ENCODE peak calls at places on chromosomes 3 and 15, in four cellular contexts. One of them, this sample, is unnamed.

GRCh38 chr15:67884514-67885225 is 44.8 kb upstream of the RNU6-1 start:
- DNase-seq in SK-N-SH: peak; percentile 88
- DNase-seq in K562: peak; percentile 96
- DNase-seq in HepG2: peak; percentile 89
- DNase-seq in this sample: no peak

GRCh38 chr3:155230382-155230781 is 63.1 kb downstream of the STRIT1 start:
- DNase-seq in K562: no peak
- DNase-seq in SK-N-SH: no peak
- DNase-seq in HepG2: no peak
- DNase-seq in this sample: no peak

GRCh38 chr15:83436513-83437158 is 10.5 kb upstream of the SH3GL3 start:
- DNase-seq in SK-N-SH: peak; percentile 42
- DNase-seq in K562: peak; percentile 18
- DNase-seq in HepG2: peak; percentile 7
- DNase-seq in this sample: no peak

GRCh38 chr3:55283441-55283925 is 203.6 kb downstream of the WNT5A start:
- DNase-seq in HepG2: no peak
- DNase-seq in SK-N-SH: no peak
- DNase-seq in K562: no peak
- DNase-seq in this sample: no peak

GRCh38 chr3:152269423-152270144 is 855 bp downstream of the MBNL1 start:
- DNase-seq in SK-N-SH: peak; percentile 44
- DNase-seq in HepG2: peak; percentile 46
- DNase-seq in K562: no peak
- DNase-seq in this sample: no peak

GRCh38 chr3:122564155-122564912 is at the start of the genes DTX3L and PARP9:
- DNase-seq in SK-N-SH: peak; percentile 90
- DNase-seq in HepG2: peak; percentile 64
- DNase-seq in K562: peak; percentile 68
- DNase-seq in this sample: peak; percentile 58

GRCh38 chr15:60844431-60845174 is 365.7 kb upstream of the ICE2 start:
- DNase-seq in SK-N-SH: no peak
- DNase-seq in K562: no peak
- DNase-seq in HepG2: no peak
- DNase-seq in this sample: no peak

GRCh38 chr15:33956397-33956796 is 11.9 kb upstream of the CHRM5 start:
- DNase-seq in K562: no peak
- DNase-seq in SK-N-SH: no peak
- DNase-seq in HepG2: no peak
- DNase-seq in this sample: no peak

GRCh38 chr15:75195766-75196241 is 5.9 kb upstream of the C15orf39 start:
- DNase-seq in HepG2: no peak
- DNase-seq in K562: no peak
- DNase-seq in SK-N-SH: peak; percentile 75
- DNase-seq in this sample: no peak

GRCh38 chr3:150077581-150078247 is 107.0 kb upstream of the PFN2 start:
- DNase-seq in K562: no peak
- DNase-seq in SK-N-SH: no peak
- DNase-seq in HepG2: no peak
- DNase-seq in this sample: no peak

GRCh38 chr15:26357653-26358052 is 415.2 kb downstream of the GABRB3 start:
- DNase-seq in K562: no peak
- DNase-seq in SK-N-SH: no peak
- DNase-seq in HepG2: no peak
- DNase-seq in this sample: no peak

GRCh38 chr15:84598250-84598649 is 2.6 kb upstream of the ZSCAN2 start:
- DNase-seq in SK-N-SH: no peak
- DNase-seq in K562: no peak
- DNase-seq in HepG2: no peak
- DNase-seq in this sample: no peak

GRCh38 chr3:184496933-184497332 is 64.7 kb upstream of the EPHB3 start:
- DNase-seq in K562: no peak
- DNase-seq in HepG2: no peak
- DNase-seq in SK-N-SH: no peak
- DNase-seq in this sample: no peak

GRCh38 chr3:184488577-184488976 is 73.0 kb upstream of the EPHB3 start:
- DNase-seq in K562: no peak
- DNase-seq in SK-N-SH: no peak
- DNase-seq in HepG2: no peak
- DNase-seq in this sample: no peak

GRCh38 chr3:184491011-184491576 is 70.5 kb upstream of the EPHB3 start:
- DNase-seq in HepG2: no peak
- DNase-seq in K562: no peak
- DNase-seq in SK-N-SH: no peak
- DNase-seq in this sample: no peak

GRCh38 chr3:184489457-184489856 is 72.1 kb upstream of the EPHB3 start:
- DNase-seq in SK-N-SH: no peak
- DNase-seq in HepG2: no peak
- DNase-seq in K562: no peak
- DNase-seq in this sample: no peak

DNA sequence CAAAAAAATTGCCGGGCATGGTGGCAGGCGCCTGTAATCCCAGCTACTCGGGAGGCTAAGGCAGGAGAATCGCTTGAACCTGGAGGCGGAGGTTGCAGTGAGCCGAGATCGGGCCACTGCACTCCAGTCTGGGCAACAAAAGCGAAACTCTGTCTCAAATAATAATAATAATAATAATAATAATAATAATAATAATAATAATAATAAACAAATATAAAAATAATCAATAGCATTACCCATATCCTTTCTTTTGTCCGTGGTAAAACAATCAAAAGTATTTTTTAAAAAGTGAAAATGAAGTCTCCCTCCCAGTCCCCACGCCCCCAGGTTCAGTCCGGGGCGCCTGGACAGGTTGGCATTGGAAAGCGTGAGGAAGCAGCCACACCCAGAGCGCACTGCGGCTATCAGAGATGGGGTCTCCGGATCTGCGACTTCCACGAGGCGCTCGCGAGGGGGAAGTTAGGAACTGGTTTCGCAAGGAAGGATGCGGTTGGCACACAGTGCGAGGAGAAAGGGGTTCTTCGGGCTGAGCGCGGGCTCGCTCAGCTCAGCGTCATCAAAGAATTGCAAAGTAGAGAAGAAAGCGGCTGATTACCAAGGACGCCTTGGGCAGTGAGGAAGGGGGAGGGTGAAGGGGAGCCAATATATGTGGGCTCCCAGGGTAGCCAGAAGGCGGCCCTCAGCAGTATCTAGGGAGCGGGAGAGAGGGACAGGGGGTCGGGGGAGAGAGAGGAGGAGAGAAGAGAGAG is 69.5 kb upstream of the EPHB3 start:
- DNase-seq in K562: no peak
- DNase-seq in HepG2: no peak
- DNase-seq in SK-N-SH: no peak
- DNase-seq in this sample: no peak
- TF ChIP-seq TAF1 in K562: no peak
- TF ChIP-seq TAF1 in HepG2: no peak
- TF ChIP-seq TAF1 in SK-N-SH: no peak
- TF ChIP-seq TAF1 in this sample: no peak

GRCh38 chr3:46524008-46524407 is 26.2 kb downstream of the RTP3 start:
- DNase-seq in K562: no peak
- DNase-seq in HepG2: no peak
- DNase-seq in SK-N-SH: no peak
- DNase-seq in this sample: no peak

GRCh38 chr3:46524832-46525231 is 27.1 kb downstream of the RTP3 start:
- DNase-seq in HepG2: no peak
- DNase-seq in K562: no peak
- DNase-seq in SK-N-SH: no peak
- DNase-seq in this sample: no peak

GRCh38 chr3:46523556-46523955 is 25.8 kb downstream of the RTP3 start:
- DNase-seq in SK-N-SH: no peak
- DNase-seq in K562: no peak
- DNase-seq in HepG2: no peak
- DNase-seq in this sample: no peak

DNA sequence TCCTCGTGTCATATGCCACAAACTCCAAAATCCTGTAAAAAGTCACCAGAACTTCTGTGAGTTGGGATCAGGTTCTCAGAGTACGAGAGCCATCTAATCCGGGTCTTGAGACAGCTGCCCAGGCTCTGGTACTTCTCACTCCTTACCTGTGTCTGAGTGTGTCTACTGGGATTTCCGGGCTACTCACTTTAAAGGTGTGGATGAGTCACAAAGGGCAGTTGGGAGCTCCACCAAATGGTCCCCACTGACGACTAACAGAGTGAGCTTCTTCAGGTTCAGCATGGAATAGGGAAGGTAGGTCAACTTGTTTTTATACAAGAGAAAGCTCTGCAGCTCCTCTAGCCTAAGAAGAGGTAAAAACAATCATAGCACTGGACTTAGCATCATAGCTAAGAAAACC is 29.5 kb downstream of the RTP3 start:
- DNase-seq in HepG2: no peak
- DNase-seq in SK-N-SH: no peak
- DNase-seq in K562: no peak
- DNase-seq in this sample: no peak
- TF ChIP-seq TAF1 in HepG2: no peak
- TF ChIP-seq TAF1 in SK-N-SH: no peak
- TF ChIP-seq TAF1 in K562: no peak
- TF ChIP-seq TAF1 in this sample: no peak

GRCh38 chr3:159824341-159824740 is 164.3 kb upstream of the IL12A start:
- DNase-seq in K562: no peak
- DNase-seq in SK-N-SH: no peak
- DNase-seq in HepG2: peak; percentile 34
- DNase-seq in this sample: no peak
- TF ChIP-seq TAF1 in K562: no peak
- TF ChIP-seq TAF1 in SK-N-SH: no peak
- TF ChIP-seq TAF1 in HepG2: no peak
- TF ChIP-seq TAF1 in this sample: no peak

GRCh38 chr3:23665741-23666140 is 140.0 kb upstream of the UBE2E1 start:
- DNase-seq in HepG2: no peak
- DNase-seq in SK-N-SH: no peak
- DNase-seq in K562: no peak
- DNase-seq in this sample: no peak

GRCh38 chr3:23666818-23667217 is 138.9 kb upstream of the UBE2E1 start:
- DNase-seq in HepG2: no peak
- DNase-seq in K562: no peak
- DNase-seq in SK-N-SH: no peak
- DNase-seq in this sample: no peak

GRCh38 chr3:23667536-23668429 is 138.0 kb upstream of the UBE2E1 start:
- DNase-seq in K562: no peak
- DNase-seq in HepG2: no peak
- DNase-seq in SK-N-SH: no peak
- DNase-seq in this sample: no peak

GRCh38 chr3:23669541-23670255 is 136.1 kb upstream of the UBE2E1 start:
- DNase-seq in K562: no peak
- DNase-seq in HepG2: no peak
- DNase-seq in SK-N-SH: no peak
- DNase-seq in this sample: no peak

GRCh38 chr3:23668430-23668904 is 137.3 kb upstream of the UBE2E1 start:
- DNase-seq in HepG2: no peak
- DNase-seq in K562: no peak
- DNase-seq in SK-N-SH: no peak
- DNase-seq in this sample: no peak
- TF ChIP-seq TAF1 in HepG2: no peak
- TF ChIP-seq TAF1 in K562: no peak
- TF ChIP-seq TAF1 in SK-N-SH: no peak
- TF ChIP-seq TAF1 in this sample: no peak

GRCh38 chr3:46416134-46417119 is 9.4 kb downstream of the CCRL2 start:
- DNase-seq in SK-N-SH: no peak
- DNase-seq in K562: peak; percentile 36
- DNase-seq in HepG2: no peak
- DNase-seq in this sample: no peak
- TF ChIP-seq TAF1 in SK-N-SH: no peak
- TF ChIP-seq TAF1 in K562: no peak
- TF ChIP-seq TAF1 in HepG2: no peak
- TF ChIP-seq TAF1 in this sample: no peak

GRCh38 chr3:12286504-12286903 is 2.4 kb upstream of the PPARG start:
- DNase-seq in K562: no peak
- DNase-seq in HepG2: no peak
- DNase-seq in SK-N-SH: no peak
- DNase-seq in this sample: no peak

GRCh38 chr3:12289562-12289961 is 692 bp downstream of the PPARG start:
- DNase-seq in HepG2: no peak
- DNase-seq in SK-N-SH: no peak
- DNase-seq in K562: no peak
- DNase-seq in this sample: no peak

GRCh38 chr3:12288466-12289129 is at the start of gene PPARG:
- DNase-seq in HepG2: peak; percentile 54
- DNase-seq in SK-N-SH: peak; percentile 73
- DNase-seq in K562: no peak
- DNase-seq in this sample: peak; percentile 10

GRCh38 chr3:12286927-12287726 is 1.7 kb upstream of the PPARG start:
- DNase-seq in HepG2: no peak
- DNase-seq in SK-N-SH: peak; percentile 54
- DNase-seq in K562: no peak
- DNase-seq in this sample: no peak

GRCh38 chr3:12287727-12288465 is 974 bp upstream of the PPARG start:
- DNase-seq in HepG2: no peak
- DNase-seq in SK-N-SH: peak; percentile 77
- DNase-seq in K562: no peak
- DNase-seq in this sample: peak; percentile 9
- TF ChIP-seq TAF1 in HepG2: no peak
- TF ChIP-seq TAF1 in SK-N-SH: no peak
- TF ChIP-seq TAF1 in K562: no peak
- TF ChIP-seq TAF1 in this sample: no peak

GRCh38 chr3:106088270-106088669 is 219.5 kb upstream of the CBLB start:
- DNase-seq in HepG2: no peak
- DNase-seq in SK-N-SH: no peak
- DNase-seq in K562: no peak
- DNase-seq in this sample: no peak

GRCh38 chr3:106085998-106086397 is 217.2 kb upstream of the CBLB start:
- DNase-seq in K562: no peak
- DNase-seq in HepG2: no peak
- DNase-seq in SK-N-SH: no peak
- DNase-seq in this sample: no peak

GRCh38 chr3:106088899-106089298 is 220.1 kb upstream of the CBLB start:
- DNase-seq in HepG2: no peak
- DNase-seq in K562: no peak
- DNase-seq in SK-N-SH: no peak
- DNase-seq in this sample: no peak

GRCh38 chr3:106083854-106084253 is 215.0 kb upstream of the CBLB start:
- DNase-seq in SK-N-SH: no peak
- DNase-seq in HepG2: no peak
- DNase-seq in K562: no peak
- DNase-seq in this sample: no peak

GRCh38 chr3:106086636-106087035 is 217.8 kb upstream of the CBLB start:
- DNase-seq in K562: peak; percentile 7
- DNase-seq in HepG2: no peak
- DNase-seq in SK-N-SH: no peak
- DNase-seq in this sample: no peak
- TF ChIP-seq TAF1 in K562: no peak
- TF ChIP-seq TAF1 in HepG2: no peak
- TF ChIP-seq TAF1 in SK-N-SH: no peak
- TF ChIP-seq TAF1 in this sample: no peak